ENCODE peak calls at places on chromosome 4, in four cellular contexts. B, S, D and X are unnamed samples.
A peak's percentile ranks its signal among the peaks of the same experiment; 100 is the strongest.

GRCh38 chr4:186693159-186693815 is 30.4 kb downstream of the FAT1 start:
- DNase-seq in S (peak; percentile 48), B (peak; percentile 46), D (peak; percentile 62), X (peak; percentile 87)

GRCh38 chr4:185235480-185236154 is 26.2 kb downstream of the SNX25 start:
- DNase-seq in B (no peak), S (no peak), D (no peak), X (no peak)

GRCh38 chr4:140943486-140943885 is 187.3 kb upstream of the TBC1D9 start:
- DNase-seq in B (no peak), D (peak; percentile 44), S (no peak), X (no peak)

GRCh38 chr4:181647396-181648107 is 595.6 kb upstream of the TENM3 start:
- DNase-seq in D (no peak), B (no peak), S (no peak), X (no peak)

GRCh38 chr4:133145241-133145640 is 3.9 kb upstream of the PCDH10 start:
- DNase-seq in D (no peak), S (no peak), B (no peak), X (no peak)

GRCh38 chr4:139603576-139604387 is 47.8 kb upstream of the SETD7 start:
- DNase-seq in D (peak; percentile 40), B (no peak), S (no peak), X (no peak)

GRCh38 chr4:48109413-48110263 is 24.4 kb downstream of the TXK start:
- DNase-seq in B (no peak), S (no peak), D (peak; percentile 19), X (no peak)

GRCh38 chr4:187218705-187219245 is 495.1 kb upstream of the FAT1 start:
- DNase-seq in S (no peak), D (no peak), B (no peak), X (no peak)

GRCh38 chr4:186345184-186345583 is 79.2 kb downstream of the F11 start:
- DNase-seq in B (no peak), D (no peak), S (no peak), X (no peak)

GRCh38 chr4:152698012-152698499 is 18.3 kb upstream of the TMEM154 start:
- DNase-seq in S (no peak), D (no peak), B (no peak), X (no peak)

GRCh38 chr4:139154538-139154937 is 22.5 kb downstream of the ELF2 start:
- DNase-seq in S (no peak), B (no peak), D (no peak), X (no peak)

GRCh38 chr4:2304321-2304876 is 42.5 kb upstream of the MXD4 start:
- DNase-seq in D (no peak), S (no peak), B (no peak), X (no peak)

GRCh38 chr4:33914386-33914785 is 2329.9 kb downstream of the ARAP2 start:
- DNase-seq in B (no peak), S (no peak), D (no peak), X (no peak)

GRCh38 chr4:77418333-77418732 is 187.3 kb upstream of the CXCL13 start:
- DNase-seq in S (no peak), D (no peak), B (no peak), X (no peak)

GRCh38 chr4:26619784-26620183 is 35.9 kb downstream of the TBC1D19 start:
- DNase-seq in S (no peak), D (no peak), B (no peak), X (no peak)

GRCh38 chr4:120007171-120007894 is 59.3 kb downstream of the MAD2L1 start:
- DNase-seq in S (no peak), D (peak; percentile 35), B (no peak), X (no peak)

DNA sequence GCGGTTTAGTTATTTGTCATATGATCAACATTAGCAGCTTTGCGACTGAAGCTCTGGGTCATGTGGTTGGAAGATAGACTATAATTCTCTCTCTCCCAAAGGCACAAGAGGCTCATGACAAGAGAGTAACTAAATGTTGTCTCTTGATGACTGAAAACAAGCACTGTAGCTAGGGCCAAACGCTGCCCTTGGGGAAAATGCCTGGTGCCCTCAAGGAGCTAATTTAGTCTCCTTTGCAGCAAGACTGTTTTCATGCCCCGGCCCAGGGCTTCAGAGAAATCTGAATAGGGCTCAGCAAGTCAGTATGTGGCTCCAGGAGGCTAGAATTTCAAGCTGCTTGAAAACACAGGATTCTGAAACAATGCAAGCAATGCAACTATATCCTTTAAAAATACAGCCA is 411.9 kb downstream of the GPAT3 start:
- DNase-seq in B (no peak), S (no peak), D (no peak), X (no peak)
- H3K4me3 ChIP-seq in B (no peak overlapping the region), S (no peak overlapping the region), D (no peak overlapping the region), X (no peak overlapping the region)

DNA sequence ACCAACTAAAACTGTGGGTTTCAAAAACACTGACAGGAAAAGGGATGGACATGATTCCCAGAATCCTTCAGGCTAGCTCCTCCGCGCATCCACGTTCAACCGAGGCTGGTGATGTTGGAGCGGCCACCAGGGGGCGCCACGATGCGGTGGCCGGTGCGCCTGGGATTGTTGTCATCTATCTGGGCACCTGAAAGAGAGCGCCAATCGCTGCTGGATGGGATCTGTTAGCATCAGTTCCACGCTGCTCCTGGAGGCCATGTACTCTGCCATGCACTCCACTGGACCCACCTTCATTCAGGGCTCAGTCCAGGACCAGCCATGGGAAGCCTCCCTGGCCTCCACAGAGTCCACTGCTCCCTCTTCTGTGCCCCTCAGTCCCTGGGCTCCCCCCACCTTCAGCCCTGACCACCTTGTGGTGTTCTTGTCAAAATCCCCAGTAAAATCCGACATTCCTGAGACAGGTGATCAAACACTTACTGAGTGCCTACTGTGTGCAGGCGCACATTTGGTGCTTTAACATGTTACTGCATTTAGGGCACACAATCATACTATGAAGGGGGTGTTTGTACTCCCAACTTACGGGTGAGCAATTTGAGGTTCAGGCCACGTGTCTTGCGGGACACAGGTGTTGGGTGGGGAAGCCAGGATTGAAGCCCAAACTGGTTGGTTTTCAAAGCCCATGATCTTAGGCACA is 71.1 kb downstream of the CRMP1 start:
- DNase-seq in D (no peak), B (no peak), S (no peak), X (no peak)
- TF ChIP-seq CTCF in D (peak; percentile 64), B (peak; percentile 24), S (peak; percentile 47), X (peak; percentile 27)

DNA sequence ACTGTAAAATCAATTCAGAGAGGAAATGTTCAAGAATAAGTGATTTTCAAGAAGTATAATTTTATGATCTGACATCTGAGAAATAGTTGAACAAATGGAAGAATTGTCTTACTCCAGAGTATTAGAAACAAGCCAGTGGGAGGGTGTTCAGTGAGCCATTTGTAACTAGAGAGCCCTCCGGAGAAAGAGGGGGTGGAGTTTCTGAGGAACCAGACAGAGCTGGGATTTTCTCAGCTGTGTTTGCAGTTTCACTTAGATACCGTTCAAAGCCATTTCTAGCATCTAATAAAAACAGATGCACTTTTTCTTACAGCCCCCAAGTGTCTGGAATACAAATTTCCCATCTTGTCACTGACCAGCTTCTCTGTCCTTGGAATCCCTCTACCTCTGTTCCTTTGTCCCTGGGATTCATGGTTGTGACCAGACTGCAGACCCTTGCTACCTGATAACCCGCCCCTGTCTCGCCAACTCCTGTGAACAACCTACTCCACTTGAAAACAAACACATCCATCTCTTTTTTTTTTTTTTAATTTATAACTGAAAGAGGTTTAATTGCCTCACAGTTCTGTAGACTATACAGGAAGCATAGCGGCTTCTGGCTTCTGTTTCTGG is 132.8 kb upstream of the KLF3 start:
- DNase-seq in B (no peak), S (no peak), D (peak; percentile 4), X (no peak)
- H3K4me3 ChIP-seq in B (no peak overlapping the region), S (no peak overlapping the region), D (no peak overlapping the region), X (no peak overlapping the region)

DNA sequence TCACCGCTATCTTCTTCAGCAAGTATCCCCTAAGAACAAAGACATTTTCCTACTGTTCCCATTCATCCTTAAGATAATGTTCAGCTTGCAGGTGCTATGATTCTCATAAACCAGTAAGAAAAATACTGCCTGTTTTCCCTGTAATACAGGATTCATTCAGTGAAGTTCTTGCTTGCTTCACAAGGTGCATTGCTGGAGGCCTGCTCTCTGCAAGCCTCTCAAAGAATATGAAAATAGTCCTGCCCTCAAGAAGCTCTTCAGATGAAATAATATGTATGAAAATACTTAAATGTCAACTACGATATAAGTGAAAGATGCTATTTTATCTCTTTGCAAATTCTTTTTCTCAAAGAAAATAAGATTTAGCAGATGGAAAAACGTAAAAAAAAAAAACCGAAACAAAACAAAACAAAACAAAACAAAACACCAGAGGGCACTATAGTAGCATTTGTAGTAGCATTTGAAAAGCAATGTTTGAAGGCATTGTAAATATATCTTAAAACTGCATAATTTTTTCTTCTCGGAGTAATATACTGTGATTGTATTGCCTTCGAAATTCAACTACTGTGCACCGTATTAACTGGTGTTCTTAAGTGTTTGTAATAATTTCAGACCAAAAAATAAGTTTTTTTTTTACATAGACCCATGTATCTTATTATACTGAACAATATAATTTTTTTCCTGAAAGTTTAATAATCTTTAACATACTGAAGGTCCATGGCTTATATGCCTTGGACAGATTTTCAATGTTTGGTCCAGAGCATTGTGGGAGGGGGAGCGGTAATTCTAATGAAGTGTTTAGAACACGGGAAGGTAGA is 26.0 kb downstream of the ADH4 start:
- DNase-seq in S (no peak), D (peak; percentile 5), B (no peak), X (no peak)
- TF ChIP-seq CTCF in S (no peak), D (no peak), B (peak; percentile 16), X (peak; percentile 13)

DNA sequence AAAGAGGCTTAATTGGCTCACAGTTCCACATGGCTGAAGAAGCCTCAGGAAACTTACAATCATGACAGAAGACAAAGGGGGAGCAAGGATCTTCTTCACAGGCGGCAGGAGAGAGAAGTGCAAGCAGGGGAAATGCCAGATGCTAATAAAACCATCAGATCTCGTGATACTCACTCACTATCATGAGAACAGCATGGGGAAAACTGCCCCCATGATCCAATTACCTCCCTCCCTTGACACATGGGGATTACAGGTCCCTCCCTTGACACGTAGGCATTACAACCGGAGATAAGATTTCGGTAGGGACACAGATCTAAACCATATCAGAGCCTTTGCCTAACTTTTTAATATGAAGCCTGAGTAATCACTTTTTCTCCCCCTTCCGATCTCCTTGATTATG is 43.7 kb upstream of the MAPK10 start:
- DNase-seq in D (no peak), S (no peak), B (no peak), X (no peak)
- H3K4me3 ChIP-seq in D (no peak overlapping the region), S (no peak overlapping the region), B (no peak overlapping the region), X (no peak overlapping the region)

GRCh38 chr4:126221717-126222116 is 907.0 kb downstream of the FAT4 start:
- DNase-seq in S (no peak), B (no peak), D (no peak), X (no peak)

GRCh38 chr4:126221262-126221661 is 906.5 kb downstream of the FAT4 start:
- DNase-seq in S (no peak), D (no peak), B (no peak), X (no peak)

GRCh38 chr4:126223784-126224407 is 909.1 kb downstream of the FAT4 start:
- DNase-seq in D (no peak), B (no peak), S (no peak), X (no peak)
- TF ChIP-seq CTCF in D (peak; percentile 64), B (peak; percentile 31), S (no peak), X (no peak)